ENCODE peak calls at places on chromosomes 1 and 21, in five cellular contexts. S is anterior cingulate cortex, J is BE2C, R is T-helper 2 cell, L is G401. Q is an unnamed sample.

GRCh38 chr1:2003564-2004131 is at the start of gene CFAP74:
- DNase-seq in S (no peak), J (peak), R (no peak), L (peak), Q (no peak)

GRCh38 chr1:75079535-75080290 is 54.5 kb upstream of the LHX8 start:
- DNase-seq in S (no peak), J (peak), R (no peak), L (no peak), Q (no peak)

GRCh38 chr1:185850366-185850765 is 116.2 kb downstream of the HMCN1 start:
- DNase-seq in S (no peak), J (no peak), R (no peak), L (no peak), Q (no peak)

GRCh38 chr1:229855999-229856650 is 210.9 kb upstream of the GALNT2 start:
- DNase-seq in S (no peak), J (no peak), R (no peak), L (no peak), Q (peak)

GRCh38 chr1:173332026-173332425 is 124.9 kb upstream of the TNFSF4 start:
- DNase-seq in S (no peak), J (no peak), R (no peak), L (no peak), Q (no peak)

GRCh38 chr1:226938903-226939438 is 1.1 kb upstream of the COQ8A start:
- DNase-seq in S (no peak), J (no peak), R (no peak), L (no peak), Q (no peak)

GRCh38 chr1:116433283-116434257 is 60.5 kb downstream of the ATP1A1 start:
- DNase-seq in S (peak), J (peak), R (no peak), L (peak), Q (peak)

GRCh38 chr1:966603-967295 is 467 bp downstream of the PLEKHN1 start:
- DNase-seq in S (no peak), J (peak), R (peak), L (no peak), Q (no peak)

GRCh38 chr1:100354971-100355394 is 2.7 kb downstream of the CDC14A start:
- DNase-seq in S (no peak), J (no peak), R (no peak), L (no peak), Q (no peak)

GRCh38 chr21:29490016-29490415 is 191.3 kb downstream of the BACH1 start:
- DNase-seq in S (no peak), J (no peak), R (no peak), L (no peak), Q (no peak)

GRCh38 chr1:58857673-58858343 is 74.0 kb upstream of the JUN start:
- DNase-seq in S (no peak), J (no peak), R (no peak), L (no peak), Q (no peak)